ENCODE peak calls at places on chromosomes 3 and 15, in four cellular contexts. I, S, T and V are unnamed samples.

GRCh38 chr3:159432721-159433300 is 555.8 kb upstream of the IL12A start:
- DNase-seq in I (no peak), S (no peak), T (no peak), V (no peak)

GRCh38 chr15:66698318-66698961 is 3.6 kb upstream of the SMAD6 start:
- DNase-seq in I (peak; percentile 38), S (peak; percentile 77), T (peak; percentile 53), V (peak; percentile 86)

GRCh38 chr3:126058666-126059065 is 25.3 kb downstream of the SLC41A3 start:
- DNase-seq in I (no peak), S (no peak), T (no peak), V (no peak)

GRCh38 chr15:93036922-93037321 is 52.1 kb downstream of the RGMA start:
- DNase-seq in I (no peak), S (no peak), T (no peak), V (no peak)

GRCh38 chr15:77665530-77666295 is 33.0 kb upstream of the LINGO1 start:
- DNase-seq in I (no peak), S (no peak), T (no peak), V (no peak)

GRCh38 chr3:167740961-167741587 is 5.6 kb downstream of the SERPINI1 start:
- DNase-seq in I (peak; percentile 68), S (no peak), T (no peak), V (no peak)

GRCh38 chr15:51367322-51367976 is 26.0 kb downstream of the GLDN start:
- DNase-seq in I (no peak), S (no peak), T (no peak), V (peak; percentile 78)

GRCh38 chr15:91109885-91110284 is 9.8 kb downstream of the SV2B start:
- DNase-seq in I (no peak), S (no peak), T (no peak), V (no peak)

GRCh38 chr15:26580943-26581342 is 191.9 kb downstream of the GABRB3 start:
- DNase-seq in I (no peak), S (no peak), T (no peak), V (no peak)

GRCh38 chr15:39232512-39232911 is 348.4 kb upstream of the THBS1 start:
- DNase-seq in I (no peak), S (no peak), T (no peak), V (peak; percentile 72)

GRCh38 chr15:35444557-35445204 is 101.3 kb downstream of the DPH6 start:
- DNase-seq in I (peak; percentile 27), S (no peak), T (no peak), V (peak; percentile 40)

GRCh38 chr3:175432338-175433025 is 573.3 kb downstream of the NAALADL2 start:
- DNase-seq in I (no peak), S (peak; percentile 4), T (no peak), V (no peak)

GRCh38 chr3:4736284-4736861 is 242.9 kb upstream of the BHLHE40 start:
- DNase-seq in I (no peak), S (peak; percentile 59), T (no peak), V (no peak)

GRCh38 chr15:39000008-39000734 is 435.6 kb upstream of the RASGRP1 start:
- DNase-seq in I (no peak), S (no peak), T (no peak), V (no peak)

GRCh38 chr15:101709466-101709865 is 14.8 kb downstream of the TARS3 start:
- DNase-seq in I (no peak), S (no peak), T (no peak), V (no peak)

GRCh38 chr3:153601422-153601853 is 439.4 kb downstream of the RAP2B start:
- DNase-seq in I (no peak), S (no peak), T (no peak), V (no peak)

GRCh38 chr3:176861137-176861536 is 336.1 kb downstream of the TBL1XR1 start:
- DNase-seq in I (no peak), S (no peak), T (no peak), V (no peak)

GRCh38 chr3:20405731-20406130 is 219.7 kb upstream of the SGO1 start:
- DNase-seq in I (no peak), S (no peak), T (no peak), V (no peak)

GRCh38 chr3:104939196-104939595 is 427.5 kb upstream of the ALCAM start:
- DNase-seq in I (no peak), S (no peak), T (no peak), V (no peak)

GRCh38 chr15:41154412-41154811 is 38.3 kb upstream of the INO80 start:
- DNase-seq in I (no peak), S (no peak), T (no peak), V (no peak)

GRCh38 chr3:60399861-60400845 is 851.1 kb downstream of the FHIT start:
- DNase-seq in I (peak; percentile 91), S (no peak), T (no peak), V (no peak)

GRCh38 chr3:55453871-55454496 is 33.1 kb downstream of the WNT5A start:
- DNase-seq in I (peak; percentile 44), S (no peak), T (no peak), V (no peak)

GRCh38 chr15:90870354-90871096 is 2.1 kb downstream of the FURIN start:
- DNase-seq in I (no peak), S (no peak), T (no peak), V (peak; percentile 68)

GRCh38 chr15:49060710-49061483 is 14.7 kb upstream of the SECISBP2L start:
- DNase-seq in I (no peak), S (no peak), T (no peak), V (no peak)

GRCh38 chr3:185658504-185658912 is 72.4 kb downstream of the SENP2 start:
- DNase-seq in I (no peak), S (no peak), T (peak; percentile 77), V (peak; percentile 92)

GRCh38 chr3:188326968-188327367 is 173.0 kb downstream of the LPP start:
- DNase-seq in I (no peak), S (no peak), T (no peak), V (no peak)

GRCh38 chr3:195883801-195884200 is 24.6 kb downstream of the TNK2 start:
- DNase-seq in I (no peak), S (no peak), T (no peak), V (no peak)

DNA sequence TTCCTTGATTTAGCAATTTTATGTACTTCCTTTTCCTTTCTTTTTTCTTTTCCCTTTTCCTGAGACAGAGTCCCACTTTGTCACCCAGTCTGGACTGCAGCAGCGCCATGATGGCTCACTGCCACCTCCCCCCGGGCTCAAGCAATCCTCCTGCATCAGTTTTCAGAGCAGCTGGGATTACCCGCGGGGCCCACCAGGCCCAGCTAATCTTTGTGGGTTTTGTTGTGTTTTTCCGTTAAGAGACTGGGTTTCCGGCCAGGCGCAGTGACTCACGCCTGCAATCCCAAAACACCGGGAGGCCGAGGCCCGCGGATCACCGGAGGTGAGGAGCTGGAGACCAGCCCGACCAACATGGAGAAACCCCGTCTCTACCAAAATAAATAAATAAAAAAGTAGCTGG is 17.7 kb downstream of the GOLGA8S start:
- DNase-seq in I (no peak), S (no peak), T (no peak), V (peak; percentile 26)
- H3K4me3 ChIP-seq in I (no peak overlapping the region), S (no peak overlapping the region), T (no peak overlapping the region), V (no peak overlapping the region)

DNA sequence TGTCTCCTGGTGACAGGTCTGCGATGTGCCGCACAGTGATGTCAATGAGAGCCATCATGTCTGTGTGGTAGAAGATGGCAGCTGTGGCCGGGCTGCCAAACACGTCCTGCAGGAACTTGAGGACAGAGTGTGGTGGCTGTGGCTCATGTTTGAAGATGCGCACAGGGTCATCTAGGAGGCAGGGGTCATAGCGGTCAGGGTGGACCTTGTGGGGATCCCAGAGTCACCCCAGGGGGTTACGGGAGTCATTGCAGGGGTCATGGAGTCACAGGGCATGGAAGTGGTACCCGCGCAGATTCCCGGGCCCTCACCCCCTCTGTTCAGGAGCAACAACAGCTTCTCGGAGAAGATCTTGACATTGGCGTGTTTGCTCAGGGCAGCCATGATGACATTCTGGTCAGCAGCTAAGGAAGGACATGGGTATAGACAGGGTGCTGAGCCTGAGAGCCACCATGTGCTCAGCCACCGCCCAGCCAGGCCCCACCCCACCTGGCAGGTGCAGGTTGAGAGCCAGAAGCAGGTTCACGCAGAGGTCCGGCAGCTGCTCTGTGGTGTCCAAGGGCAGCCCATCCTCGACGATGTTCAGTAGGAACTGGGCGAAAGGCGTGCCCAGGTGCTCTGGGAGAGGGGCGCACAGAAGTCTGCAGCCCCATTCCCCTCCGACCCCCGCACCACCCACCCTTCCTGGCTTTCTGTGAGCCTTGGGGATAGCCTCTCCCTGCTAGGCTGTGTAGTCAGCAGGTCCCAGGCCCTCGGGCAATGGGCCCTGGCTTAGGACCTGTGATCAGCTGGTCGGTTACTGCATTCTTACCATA is 6.9 kb downstream of the NCKIPSD start:
- DNase-seq in I (no peak), S (no peak), T (no peak), V (no peak)
- H3K27ac ChIP-seq in I (no peak overlapping the region), S (no peak overlapping the region), T (no peak overlapping the region), V (no peak overlapping the region)

GRCh38 chr3:133893683-133894333 is 1.9 kb downstream of the RAB6B start:
- DNase-seq in I (no peak), S (no peak), T (no peak), V (peak; percentile 23)
- H3K4me3 ChIP-seq in I (no peak overlapping the region), S (peak overlapping the region; percentile 72), T (no peak overlapping the region), V (no peak overlapping the region)

GRCh38 chr3:116423945-116424344 is 21.3 kb downstream of the LSAMP start:
- DNase-seq in I (no peak), S (no peak), T (no peak), V (no peak)
- H3K27ac ChIP-seq in I (no peak overlapping the region), S (no peak overlapping the region), T (no peak overlapping the region), V (no peak overlapping the region)

GRCh38 chr15:45714501-45715488 is 80.0 kb downstream of the SQOR start:
- DNase-seq in I (peak; percentile 69), S (peak; percentile 63), T (peak; percentile 72), V (peak; percentile 35)
- H3K4me3 ChIP-seq in I (no peak overlapping the region), S (peak overlapping the region; percentile 31), T (no peak overlapping the region), V (no peak overlapping the region)

DNA sequence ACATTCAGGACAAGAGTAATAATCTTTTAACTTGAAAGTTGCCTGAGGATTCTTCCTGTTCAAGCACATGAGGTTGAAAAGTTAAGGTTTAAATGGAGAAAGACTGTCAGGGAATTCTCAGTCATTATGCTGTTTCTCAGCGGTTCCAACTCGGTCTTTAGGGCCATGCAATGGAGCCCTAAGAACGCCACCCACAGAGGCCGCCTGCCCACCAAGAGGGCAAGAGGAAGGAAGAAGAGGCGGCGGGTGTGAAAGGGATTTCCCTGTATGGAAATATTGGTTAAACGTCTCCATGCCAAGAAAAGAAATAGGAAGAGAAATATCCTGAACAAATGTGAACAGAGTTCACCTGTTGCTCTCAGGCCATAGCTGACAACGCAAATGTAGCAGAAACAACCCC is 234.4 kb downstream of the OCA2 start:
- DNase-seq in I (no peak), S (no peak), T (no peak), V (no peak)
- H3K27ac ChIP-seq in I (no peak overlapping the region), S (no peak overlapping the region), T (no peak overlapping the region), V (no peak overlapping the region)

GRCh38 chr15:65184944-65185717 is at the start of gene CLPX:
- DNase-seq in I (peak; percentile 96), S (peak; percentile 91), T (peak; percentile 87), V (peak; percentile 95)

GRCh38 chr15:65183847-65184159 is 1.3 kb downstream of the CLPX start:
- DNase-seq in I (no peak), S (no peak), T (no peak), V (no peak)

GRCh38 chr15:65184305-65184943 is 718 bp downstream of the CLPX start:
- DNase-seq in I (peak; percentile 51), S (peak; percentile 54), T (peak; percentile 57), V (peak; percentile 67)

GRCh38 chr15:65180167-65180566 is 5.0 kb downstream of the CLPX start:
- DNase-seq in I (no peak), S (no peak), T (no peak), V (no peak)

DNA sequence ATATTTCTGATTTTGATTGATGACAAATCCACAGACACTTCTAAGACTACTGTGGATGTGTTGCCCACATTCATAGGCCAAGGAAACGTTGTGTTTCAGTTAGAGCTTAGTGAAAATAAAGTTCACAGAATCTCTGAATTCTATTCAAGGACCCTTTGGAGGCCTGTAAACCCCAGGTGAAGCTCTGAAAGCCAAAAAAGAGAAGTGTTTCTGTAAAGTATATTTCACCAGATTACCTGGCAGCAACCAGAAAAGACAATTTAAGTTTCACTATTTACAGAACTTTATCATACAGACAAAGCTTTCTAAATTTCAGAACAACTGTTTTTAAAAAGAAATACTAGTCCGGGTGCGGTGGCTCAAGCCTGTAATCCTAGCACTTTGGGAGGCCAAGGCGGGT is 2.6 kb downstream of the CLPX start:
- DNase-seq in I (no peak), S (no peak), T (no peak), V (no peak)
- H3K4me3 ChIP-seq in I (no peak overlapping the region), S (peak overlapping the region; percentile 99), T (no peak overlapping the region), V (no peak overlapping the region)